ENCODE peak calls at places on chromosomes 3 and 15, in six cellular contexts. One of them, this sample, is unnamed.

GRCh38 chr15:56608140-56608778 is 125.0 kb downstream of the ZNF280D start:
- DNase-seq in H9: no peak
- DNase-seq in OCI-LY7: peak; percentile 87
- DNase-seq in suprapubic skin: no peak
- DNase-seq in vagina: no peak
- DNase-seq in MCF 10A: no peak
- DNase-seq in this sample: no peak

GRCh38 chr3:81326245-81326644 is 435.2 kb downstream of the GBE1 start:
- DNase-seq in H9: no peak
- DNase-seq in OCI-LY7: no peak
- DNase-seq in suprapubic skin: no peak
- DNase-seq in vagina: no peak
- DNase-seq in MCF 10A: no peak
- DNase-seq in this sample: no peak

GRCh38 chr3:66080167-66080566 is 41.4 kb upstream of the MAGI1 start:
- DNase-seq in H9: no peak
- DNase-seq in OCI-LY7: no peak
- DNase-seq in suprapubic skin: no peak
- DNase-seq in vagina: no peak
- DNase-seq in MCF 10A: no peak
- DNase-seq in this sample: no peak

GRCh38 chr3:120846073-120846472 is 61.9 kb upstream of the STXBP5L start:
- DNase-seq in H9: peak; percentile 66
- DNase-seq in OCI-LY7: no peak
- DNase-seq in suprapubic skin: no peak
- DNase-seq in vagina: no peak
- DNase-seq in MCF 10A: no peak
- DNase-seq in this sample: no peak

GRCh38 chr3:160473978-160474377 is 24.4 kb upstream of the TRIM59 start:
- DNase-seq in H9: no peak
- DNase-seq in OCI-LY7: no peak
- DNase-seq in suprapubic skin: no peak
- DNase-seq in vagina: no peak
- DNase-seq in MCF 10A: peak; percentile 72
- DNase-seq in this sample: no peak

GRCh38 chr3:192850501-192850981 is 67.1 kb downstream of the MB21D2 start:
- DNase-seq in H9: no peak
- DNase-seq in OCI-LY7: no peak
- DNase-seq in suprapubic skin: no peak
- DNase-seq in vagina: no peak
- DNase-seq in MCF 10A: peak; percentile 76
- DNase-seq in this sample: peak; percentile 45

GRCh38 chr3:284316-284715 is 87.8 kb downstream of the CHL1 start:
- DNase-seq in H9: no peak
- DNase-seq in OCI-LY7: no peak
- DNase-seq in suprapubic skin: no peak
- DNase-seq in vagina: no peak
- DNase-seq in MCF 10A: no peak
- DNase-seq in this sample: no peak

GRCh38 chr15:49135342-49135857 is 20.0 kb downstream of the COPS2 start:
- DNase-seq in H9: no peak
- DNase-seq in OCI-LY7: no peak
- DNase-seq in suprapubic skin: no peak
- DNase-seq in vagina: no peak
- DNase-seq in MCF 10A: no peak
- DNase-seq in this sample: no peak

GRCh38 chr3:76826915-76827314 is 213.0 kb upstream of the ROBO2 start:
- DNase-seq in H9: no peak
- DNase-seq in OCI-LY7: no peak
- DNase-seq in suprapubic skin: no peak
- DNase-seq in vagina: no peak
- DNase-seq in MCF 10A: no peak
- DNase-seq in this sample: no peak

GRCh38 chr15:39360417-39360816 is 220.5 kb upstream of the THBS1 start:
- DNase-seq in H9: no peak
- DNase-seq in OCI-LY7: no peak
- DNase-seq in suprapubic skin: no peak
- DNase-seq in vagina: no peak
- DNase-seq in MCF 10A: no peak
- DNase-seq in this sample: no peak

GRCh38 chr3:19749448-19750017 is 184.5 kb downstream of the EFHB start:
- DNase-seq in H9: no peak
- DNase-seq in OCI-LY7: no peak
- DNase-seq in suprapubic skin: no peak
- DNase-seq in vagina: no peak
- DNase-seq in MCF 10A: no peak
- DNase-seq in this sample: no peak

GRCh38 chr15:42091753-42092665 is 2.4 kb downstream of the PLA2G4D start:
- DNase-seq in H9: peak; percentile 58
- DNase-seq in OCI-LY7: no peak
- DNase-seq in suprapubic skin: no peak
- DNase-seq in vagina: no peak
- DNase-seq in MCF 10A: peak; percentile 38
- DNase-seq in this sample: no peak

GRCh38 chr3:187669675-187670504 is at the start of gene SST:
- DNase-seq in H9: peak; percentile 86
- DNase-seq in OCI-LY7: no peak
- DNase-seq in suprapubic skin: no peak
- DNase-seq in vagina: no peak
- DNase-seq in MCF 10A: peak; percentile 47
- DNase-seq in this sample: peak; percentile 42

GRCh38 chr15:96170616-96171270 is 159.8 kb upstream of the NR2F2 start:
- DNase-seq in H9: no peak
- DNase-seq in OCI-LY7: no peak
- DNase-seq in suprapubic skin: no peak
- DNase-seq in vagina: no peak
- DNase-seq in MCF 10A: no peak
- DNase-seq in this sample: no peak

GRCh38 chr15:78668987-78669386 is 28.0 kb upstream of the CHRNB4 start:
- DNase-seq in H9: no peak
- DNase-seq in OCI-LY7: no peak
- DNase-seq in suprapubic skin: no peak
- DNase-seq in vagina: no peak
- DNase-seq in MCF 10A: no peak
- DNase-seq in this sample: no peak

GRCh38 chr3:18891641-18892040 is 256.7 kb upstream of the KCNH8 start:
- DNase-seq in H9: no peak
- DNase-seq in OCI-LY7: no peak
- DNase-seq in suprapubic skin: no peak
- DNase-seq in vagina: no peak
- DNase-seq in MCF 10A: no peak
- DNase-seq in this sample: no peak

GRCh38 chr3:194450341-194450740 is 36.5 kb downstream of the ATP13A3 start:
- DNase-seq in H9: no peak
- DNase-seq in OCI-LY7: no peak
- DNase-seq in suprapubic skin: no peak
- DNase-seq in vagina: no peak
- DNase-seq in MCF 10A: no peak
- DNase-seq in this sample: no peak

GRCh38 chr3:48555231-48555948 is 1.2 kb downstream of the PFKFB4 start:
- DNase-seq in H9: no peak
- DNase-seq in OCI-LY7: no peak
- DNase-seq in suprapubic skin: no peak
- DNase-seq in vagina: no peak
- DNase-seq in MCF 10A: no peak
- DNase-seq in this sample: no peak

GRCh38 chr3:36792342-36792741 is 28.0 kb upstream of the DCLK3 start:
- DNase-seq in H9: peak; percentile 75
- DNase-seq in OCI-LY7: peak; percentile 51
- DNase-seq in suprapubic skin: no peak
- DNase-seq in vagina: no peak
- DNase-seq in MCF 10A: peak; percentile 51
- DNase-seq in this sample: no peak

GRCh38 chr3:195895078-195895899 is 13.1 kb downstream of the TNK2 start:
- DNase-seq in H9: no peak
- DNase-seq in OCI-LY7: peak; percentile 82
- DNase-seq in suprapubic skin: no peak
- DNase-seq in vagina: no peak
- DNase-seq in MCF 10A: peak; percentile 55
- DNase-seq in this sample: no peak

GRCh38 chr3:61594978-61595687 is 33.8 kb downstream of the PTPRG start:
- DNase-seq in H9: no peak
- DNase-seq in OCI-LY7: no peak
- DNase-seq in suprapubic skin: no peak
- DNase-seq in vagina: no peak
- DNase-seq in MCF 10A: peak; percentile 43
- DNase-seq in this sample: no peak

GRCh38 chr3:41997702-41998551 is 36.0 kb upstream of the ULK4 start:
- DNase-seq in H9: peak; percentile 55
- DNase-seq in OCI-LY7: no peak
- DNase-seq in suprapubic skin: no peak
- DNase-seq in vagina: no peak
- DNase-seq in MCF 10A: no peak
- DNase-seq in this sample: no peak

GRCh38 chr3:187737401-187738088 is 7.7 kb downstream of the BCL6 start:
- DNase-seq in H9: peak; percentile 56
- DNase-seq in OCI-LY7: no peak
- DNase-seq in suprapubic skin: peak; percentile 88
- DNase-seq in vagina: no peak
- DNase-seq in MCF 10A: peak; percentile 65
- DNase-seq in this sample: peak; percentile 68

GRCh38 chr3:54836876-54837275 is 91.0 kb downstream of the LRTM1 start:
- DNase-seq in H9: no peak
- DNase-seq in OCI-LY7: no peak
- DNase-seq in suprapubic skin: no peak
- DNase-seq in vagina: no peak
- DNase-seq in MCF 10A: no peak
- DNase-seq in this sample: no peak

GRCh38 chr3:54843352-54843751 is 84.5 kb downstream of the LRTM1 start:
- DNase-seq in H9: no peak
- DNase-seq in OCI-LY7: no peak
- DNase-seq in suprapubic skin: no peak
- DNase-seq in vagina: no peak
- DNase-seq in MCF 10A: no peak
- DNase-seq in this sample: no peak

GRCh38 chr3:54841461-54841860 is 86.4 kb downstream of the LRTM1 start:
- DNase-seq in H9: no peak
- DNase-seq in OCI-LY7: no peak
- DNase-seq in suprapubic skin: no peak
- DNase-seq in vagina: no peak
- DNase-seq in MCF 10A: peak; percentile 12
- DNase-seq in this sample: no peak

GRCh38 chr3:54835701-54836100 is 92.2 kb downstream of the LRTM1 start:
- DNase-seq in H9: no peak
- DNase-seq in OCI-LY7: no peak
- DNase-seq in suprapubic skin: no peak
- DNase-seq in vagina: no peak
- DNase-seq in MCF 10A: no peak
- DNase-seq in this sample: no peak

DNA sequence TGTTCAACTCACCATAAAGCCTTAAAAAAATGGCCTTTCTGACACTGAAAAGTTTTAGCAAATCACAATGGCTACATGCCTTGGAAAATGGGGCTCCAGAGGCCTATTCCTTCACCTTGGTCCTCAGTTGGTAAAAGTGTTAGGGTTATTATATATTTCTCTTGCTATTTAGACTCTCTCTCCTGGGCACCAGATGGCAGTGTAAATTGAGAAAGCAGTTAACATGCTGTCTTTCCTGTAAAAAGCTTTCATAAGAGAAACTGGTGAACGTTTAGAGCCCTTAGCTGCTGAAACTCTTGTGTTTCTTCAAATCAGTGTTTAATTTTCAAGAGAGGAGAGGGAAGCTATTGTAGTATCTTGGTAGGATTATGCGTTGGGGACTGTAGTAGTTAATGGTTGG is 89.9 kb downstream of the LRTM1 start:
- DNase-seq in H9: no peak
- DNase-seq in OCI-LY7: peak; percentile 10
- DNase-seq in suprapubic skin: no peak
- DNase-seq in vagina: no peak
- DNase-seq in MCF 10A: peak; percentile 32
- DNase-seq in this sample: no peak
- TF ChIP-seq CTCF in H9: peak; percentile 29
- TF ChIP-seq CTCF in OCI-LY7: peak; percentile 67
- TF ChIP-seq CTCF in suprapubic skin: no peak
- TF ChIP-seq CTCF in vagina: no peak
- TF ChIP-seq CTCF in MCF 10A: peak; percentile 25
- TF ChIP-seq CTCF in this sample: no peak

GRCh38 chr3:108830991-108831390 is 8.4 kb downstream of the TRAT1 start:
- DNase-seq in H9: no peak
- DNase-seq in OCI-LY7: no peak
- DNase-seq in suprapubic skin: no peak
- DNase-seq in vagina: no peak
- DNase-seq in MCF 10A: no peak
- DNase-seq in this sample: no peak

GRCh38 chr3:108838411-108838810 is 15.8 kb downstream of the TRAT1 start:
- DNase-seq in H9: no peak
- DNase-seq in OCI-LY7: no peak
- DNase-seq in suprapubic skin: no peak
- DNase-seq in vagina: no peak
- DNase-seq in MCF 10A: no peak
- DNase-seq in this sample: no peak

GRCh38 chr3:108833616-108834015 is 11.0 kb downstream of the TRAT1 start:
- DNase-seq in H9: no peak
- DNase-seq in OCI-LY7: no peak
- DNase-seq in suprapubic skin: no peak
- DNase-seq in vagina: no peak
- DNase-seq in MCF 10A: no peak
- DNase-seq in this sample: no peak

GRCh38 chr3:108834551-108834950 is 12.0 kb downstream of the TRAT1 start:
- DNase-seq in H9: no peak
- DNase-seq in OCI-LY7: no peak
- DNase-seq in suprapubic skin: no peak
- DNase-seq in vagina: no peak
- DNase-seq in MCF 10A: no peak
- DNase-seq in this sample: no peak

DNA sequence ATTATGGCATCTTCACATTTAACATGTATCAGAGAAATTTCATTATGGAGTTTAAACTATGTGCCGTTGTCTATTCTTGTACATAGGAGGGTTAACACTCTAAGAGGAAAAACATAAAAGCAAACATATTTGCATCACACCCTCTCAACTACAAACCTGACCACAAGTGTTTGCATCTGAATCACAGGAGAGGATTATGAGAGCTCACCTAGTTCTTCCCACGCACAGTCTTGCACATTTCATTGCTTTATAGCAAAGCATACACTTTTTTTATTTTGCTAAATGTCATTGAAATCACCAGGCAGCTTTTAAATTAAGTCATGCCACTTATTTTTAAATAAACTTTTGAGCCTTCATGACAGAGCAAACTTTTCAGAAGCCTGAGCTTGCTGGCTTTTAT is 12.5 kb downstream of the TRAT1 start:
- DNase-seq in H9: no peak
- DNase-seq in OCI-LY7: no peak
- DNase-seq in suprapubic skin: no peak
- DNase-seq in vagina: no peak
- DNase-seq in MCF 10A: peak; percentile 5
- DNase-seq in this sample: no peak
- TF ChIP-seq CTCF in H9: no peak
- TF ChIP-seq CTCF in OCI-LY7: no peak
- TF ChIP-seq CTCF in suprapubic skin: no peak
- TF ChIP-seq CTCF in vagina: no peak
- TF ChIP-seq CTCF in MCF 10A: no peak
- TF ChIP-seq CTCF in this sample: no peak

GRCh38 chr3:5136619-5137429 is 14.7 kb downstream of the ARL8B start:
- DNase-seq in H9: peak; percentile 31
- DNase-seq in OCI-LY7: peak; percentile 83
- DNase-seq in suprapubic skin: no peak
- DNase-seq in vagina: no peak
- DNase-seq in MCF 10A: peak; percentile 66
- DNase-seq in this sample: no peak
- TF ChIP-seq CTCF in H9: peak; percentile 63
- TF ChIP-seq CTCF in OCI-LY7: peak; percentile 92
- TF ChIP-seq CTCF in suprapubic skin: no peak
- TF ChIP-seq CTCF in vagina: no peak
- TF ChIP-seq CTCF in MCF 10A: peak; percentile 31
- TF ChIP-seq CTCF in this sample: no peak

GRCh38 chr15:25182736-25183445 is 228.1 kb downstream of the SNRPN start:
- DNase-seq in H9: peak; percentile 37
- DNase-seq in OCI-LY7: no peak
- DNase-seq in suprapubic skin: peak; percentile 24
- DNase-seq in vagina: no peak
- DNase-seq in MCF 10A: no peak
- DNase-seq in this sample: peak; percentile 21
- TF ChIP-seq CTCF in H9: peak; percentile 47
- TF ChIP-seq CTCF in OCI-LY7: no peak
- TF ChIP-seq CTCF in suprapubic skin: no peak
- TF ChIP-seq CTCF in vagina: no peak
- TF ChIP-seq CTCF in MCF 10A: no peak
- TF ChIP-seq CTCF in this sample: no peak

This sample was measured in mesothelial cell of epicardium.